ENCODE peak calls at places on chromosomes 5 and 9, in four cellular contexts. X is pancreas, S is Peyer's patch, Z is body of pancreas. V is an unnamed sample. For H3K36me3, the result is how much of the 10 kb centered on the place peaks cover.

GRCh38 chr9:26947736-26948135 is 694 bp upstream of the PLAA start:
- DNase-seq in X (no peak), S (no peak), Z (no peak), V (no peak)

GRCh38 chr5:170121321-170121720 is 15.6 kb downstream of the FOXI1 start:
- DNase-seq in X (no peak), S (no peak), Z (no peak), V (peak)

GRCh38 chr9:71830929-71831328 is 62.6 kb upstream of the CEMIP2 start:
- DNase-seq in X (no peak), S (no peak), Z (no peak), V (no peak)

GRCh38 chr9:72211047-72211446 is 61.8 kb downstream of the GDA start:
- DNase-seq in X (no peak), S (no peak), Z (no peak), V (peak)

GRCh38 chr5:123659495-123659894 is 147.5 kb downstream of the CSNK1G3 start:
- DNase-seq in X (no peak), S (no peak), Z (no peak), V (no peak)

GRCh38 chr9:102669220-102669619 is 325.9 kb upstream of the CYLC2 start:
- DNase-seq in X (no peak), S (no peak), Z (no peak), V (no peak)

GRCh38 chr9:15244001-15244441 is 63.0 kb downstream of the TTC39B start:
- DNase-seq in X (no peak), S (no peak), Z (no peak), V (peak)

GRCh38 chr5:159184858-159185381 is 24.4 kb downstream of the RNF145 start:
- DNase-seq in X (no peak), S (no peak), Z (no peak), V (peak)

GRCh38 chr5:147072591-147072990 is 162.2 kb upstream of the STK32A start:
- DNase-seq in X (no peak), S (no peak), Z (no peak), V (no peak)

GRCh38 chr5:135441256-135441915 is 5.8 kb downstream of the DCANP1 start:
- DNase-seq in X (no peak), S (no peak), Z (no peak), V (no peak)

GRCh38 chr9:7520396-7520795 is 279.2 kb downstream of the DMAC1 start:
- DNase-seq in X (no peak), S (no peak), Z (no peak), V (no peak)

GRCh38 chr5:132389453-132390286 is 20.2 kb downstream of the SLC22A5 start:
- DNase-seq in X (no peak), S (no peak), Z (peak), V (peak)

GRCh38 chr5:154117050-154117449 is 73.5 kb upstream of the GALNT10 start:
- DNase-seq in X (no peak), S (no peak), Z (no peak), V (peak)

GRCh38 chr9:95735701-95736100 is 139.8 kb upstream of the ERCC6L2 start:
- DNase-seq in X (no peak), S (no peak), Z (no peak), V (no peak)

GRCh38 chr9:37335238-37335637 is 87.3 kb upstream of the GRHPR start:
- DNase-seq in X (no peak), S (no peak), Z (no peak), V (no peak)

GRCh38 chr5:179762079-179762780 is 29.6 kb downstream of the MAML1 start:
- DNase-seq in X (no peak), S (peak), Z (no peak), V (no peak)

GRCh38 chr5:173235499-173236394 is 741 bp upstream of the NKX2-5 start:
- DNase-seq in X (no peak), S (no peak), Z (no peak), V (no peak)

GRCh38 chr9:108787664-108788048 is 68.1 kb downstream of the ACTL7B start:
- DNase-seq in X (no peak), S (no peak), Z (no peak), V (peak)

GRCh38 chr5:87185838-87186237 is 81.8 kb upstream of the RASA1 start:
- DNase-seq in X (no peak), S (no peak), Z (no peak), V (peak)

GRCh38 chr9:128371622-128372117 is 496 bp downstream of the URM1 start:
- DNase-seq in X (no peak), S (no peak), Z (no peak), V (peak)

GRCh38 chr5:78019747-78020146 is 243.6 kb upstream of the TBCA start:
- DNase-seq in X (no peak), S (no peak), Z (no peak), V (no peak)

GRCh38 chr9:105963700-105964099 is 269.4 kb downstream of the TMEM38B start:
- DNase-seq in X (no peak), S (no peak), Z (no peak), V (no peak)

GRCh38 chr9:8855046-8855445 is 1055.5 kb upstream of the DMAC1 start:
- DNase-seq in X (no peak), S (no peak), Z (no peak), V (peak)

GRCh38 chr5:53170748-53171349 is 61.3 kb upstream of the MOCS2 start:
- DNase-seq in X (no peak), S (no peak), Z (no peak), V (peak)

GRCh38 chr5:68398146-68398812 is 182.7 kb downstream of the PIK3R1 start:
- DNase-seq in X (no peak), S (no peak), Z (no peak), V (no peak)

GRCh38 chr9:136721339-136722092 is 9.1 kb downstream of the DIPK1B start:
- DNase-seq in X (no peak), S (no peak), Z (peak), V (peak)

GRCh38 chr5:142929602-142930001 is 159.4 kb downstream of the ARHGAP26 start:
- DNase-seq in X (no peak), S (no peak), Z (no peak), V (no peak)

GRCh38 chr5:132260051-132260450 is 2.6 kb downstream of the PDLIM4 start:
- DNase-seq in X (no peak), S (no peak), Z (no peak), V (peak)

GRCh38 chr9:92097997-92098482 is 17.2 kb downstream of the SPTLC1 start:
- DNase-seq in X (peak), S (peak), Z (peak), V (peak)

GRCh38 chr5:40404613-40405012 is 275.1 kb upstream of the PTGER4 start:
- DNase-seq in X (no peak), S (no peak), Z (no peak), V (no peak)

GRCh38 chr9:89440548-89440947 is 57.4 kb downstream of the SEMA4D start:
- DNase-seq in X (no peak), S (no peak), Z (no peak), V (peak)

GRCh38 chr9:91935066-91935729 is 14.8 kb downstream of the ROR2 start:
- DNase-seq in X (no peak), S (no peak), Z (no peak), V (no peak)

GRCh38 chr5:157381746-157382145 is 78.3 kb upstream of the NIPAL4 start:
- DNase-seq in X (no peak), S (no peak), Z (no peak), V (no peak)

GRCh38 chr9:88387035-88387732 is 1.1 kb upstream of the SPIN1 start:
- DNase-seq in X (peak), S (peak), Z (peak), V (peak)

GRCh38 chr5:104347119-104347708 is 784.6 kb upstream of the NUDT12 start:
- DNase-seq in X (no peak), S (no peak), Z (no peak), V (peak)

GRCh38 chr5:108025009-108025408 is 354.3 kb upstream of the EFNA5 start:
- DNase-seq in X (no peak), S (no peak), Z (no peak), V (no peak)

GRCh38 chr9:26863074-26863473 is 29.5 kb downstream of the CAAP1 start:
- DNase-seq in X (no peak), S (no peak), Z (no peak), V (no peak)

GRCh38 chr9:95729066-95729465 is 146.4 kb upstream of the ERCC6L2 start:
- DNase-seq in X (no peak), S (no peak), Z (no peak), V (no peak)

GRCh38 chr9:122252796-122253195 is 11.8 kb downstream of the RBM18 start:
- DNase-seq in X (no peak), S (no peak), Z (no peak), V (no peak)
- H3K36me3 ChIP-seq in X (under half), S (under half), Z (under half), V (under half)

GRCh38 chr5:150309101-150309897 is 6.6 kb upstream of the ARSI start:
- DNase-seq in X (no peak), S (no peak), Z (no peak), V (no peak)
- H3K36me3 ChIP-seq in X (under half), S (under half), Z (under half), V (under half)

GRCh38 chr5:37005252-37005651 is 128.7 kb downstream of the NIPBL start:
- DNase-seq in X (no peak), S (no peak), Z (no peak), V (no peak)
- H3K36me3 ChIP-seq in X (half or more), S (under half), Z (under half), V (under half)

GRCh38 chr9:131260751-131261452 is 15.4 kb downstream of the FAM78A start:
- DNase-seq in X (no peak), S (peak), Z (no peak), V (no peak)

GRCh38 chr9:131258698-131259431 is 17.4 kb downstream of the FAM78A start:
- DNase-seq in X (no peak), S (no peak), Z (no peak), V (no peak)

GRCh38 chr9:131258186-131258585 is 18.1 kb downstream of the FAM78A start:
- DNase-seq in X (no peak), S (no peak), Z (no peak), V (no peak)

GRCh38 chr9:131259916-131260597 is 16.3 kb downstream of the FAM78A start:
- DNase-seq in X (no peak), S (no peak), Z (no peak), V (no peak)

DNA sequence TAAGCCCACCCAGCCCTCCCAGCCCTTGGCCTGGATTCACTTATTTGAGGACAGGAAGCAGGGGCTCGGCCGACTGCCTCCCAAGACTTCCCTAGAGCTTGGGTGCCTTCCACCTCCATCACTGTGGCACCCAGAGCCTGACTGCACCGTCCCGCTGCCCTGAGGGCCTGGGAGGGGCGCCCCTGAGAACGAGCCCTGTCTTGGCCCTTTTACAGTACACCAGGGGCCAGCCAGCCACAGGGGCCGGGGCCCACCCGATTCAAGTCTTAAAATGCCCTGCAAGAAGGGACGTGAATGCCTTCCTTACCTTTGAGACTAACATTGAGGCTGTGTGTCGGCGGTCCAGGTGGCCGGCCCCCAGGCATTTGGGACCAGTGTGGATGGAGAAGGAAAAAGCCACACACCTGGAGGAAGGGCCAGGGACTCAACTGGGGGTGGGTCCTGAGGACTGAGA is 16.9 kb downstream of the FAM78A start:
- DNase-seq in X (no peak), S (no peak), Z (no peak), V (no peak)
- H3K36me3 ChIP-seq in X (under half), S (under half), Z (under half), V (under half)

V was measured in bronchial epithelial cell.